ENCODE peak calls at places on chromosomes 4 and X, in nine cellular contexts. O is tibial nerve, R is right lobe of liver, F is endodermal cell, B is astrocyte, A is uterus, U is dorsolateral prefrontal cortex, W is fibroblast of lung, X is transverse colon. G is an unnamed sample.

GRCh38 chrX:155745792-155746191 is 133.0 kb upstream of the TMLHE start:
- DNase-seq in O (no peak), R (no peak), F (no peak), B (no peak), A (peak; percentile 14), U (no peak), W (peak; percentile 35), X (peak; percentile 66), G (peak; percentile 61)

GRCh38 chrX:103157511-103158316 is 57.2 kb upstream of the BEX4 start:
- DNase-seq in O (no peak), R (no peak), F (peak; percentile 62), B (peak; percentile 18), A (no peak), U (no peak), W (peak; percentile 56), X (no peak), G (peak; percentile 46)

GRCh38 chr4:81723044-81723884 is 251.6 kb upstream of the RASGEF1B start:
- DNase-seq in O (no peak), R (no peak), F (no peak), B (no peak), A (no peak), U (no peak), W (no peak), X (no peak), G (no peak)

GRCh38 chr4:74934016-74934821 is 1.3 kb downstream of the PARM1 start:
- DNase-seq in O (no peak), R (peak; percentile 55), F (peak; percentile 75), B (peak; percentile 9), A (peak; percentile 35), U (peak; percentile 30), W (peak; percentile 47), X (peak; percentile 54), G (peak; percentile 67)

GRCh38 chr4:116005037-116005805 is 891.8 kb upstream of the NDST4 start:
- DNase-seq in O (no peak), R (no peak), F (no peak), B (no peak), A (no peak), U (no peak), W (peak; percentile 3), X (no peak), G (no peak)

GRCh38 chr4:14607578-14607977 is 394.7 kb upstream of the CPEB2 start:
- DNase-seq in O (no peak), R (no peak), F (no peak), B (no peak), A (no peak), U (no peak), W (peak; percentile 80), X (no peak), G (no peak)

GRCh38 chr4:123559955-123560669 is 163.5 kb downstream of the SPRY1 start:
- DNase-seq in O (no peak), R (no peak), F (no peak), B (peak; percentile 62), A (no peak), U (no peak), W (peak; percentile 45), X (no peak), G (no peak)

GRCh38 chrX:110173192-110174175 is 144.4 kb downstream of the AMMECR1 start:
- DNase-seq in O (no peak), R (no peak), F (peak; percentile 40), B (no peak), A (no peak), U (no peak), W (peak; percentile 18), X (no peak), G (peak; percentile 33)

GRCh38 chrX:677376-677775 is 46.8 kb downstream of the SHOX start:
- DNase-seq in O (no peak), R (no peak), F (no peak), B (no peak), A (no peak), U (no peak), W (no peak), X (no peak), G (no peak)

GRCh38 chrX:680062-680461 is 49.5 kb downstream of the SHOX start:
- DNase-seq in O (no peak), R (no peak), F (no peak), B (no peak), A (no peak), U (no peak), W (no peak), X (no peak), G (no peak)

GRCh38 chrX:681989-682388 is 51.4 kb downstream of the SHOX start:
- DNase-seq in O (no peak), R (no peak), F (no peak), B (no peak), A (no peak), U (no peak), W (no peak), X (no peak), G (no peak)

GRCh38 chrX:675896-676295 is 45.3 kb downstream of the SHOX start:
- DNase-seq in O (no peak), R (no peak), F (peak; percentile 75), B (no peak), A (no peak), U (no peak), W (no peak), X (no peak), G (no peak)

DNA sequence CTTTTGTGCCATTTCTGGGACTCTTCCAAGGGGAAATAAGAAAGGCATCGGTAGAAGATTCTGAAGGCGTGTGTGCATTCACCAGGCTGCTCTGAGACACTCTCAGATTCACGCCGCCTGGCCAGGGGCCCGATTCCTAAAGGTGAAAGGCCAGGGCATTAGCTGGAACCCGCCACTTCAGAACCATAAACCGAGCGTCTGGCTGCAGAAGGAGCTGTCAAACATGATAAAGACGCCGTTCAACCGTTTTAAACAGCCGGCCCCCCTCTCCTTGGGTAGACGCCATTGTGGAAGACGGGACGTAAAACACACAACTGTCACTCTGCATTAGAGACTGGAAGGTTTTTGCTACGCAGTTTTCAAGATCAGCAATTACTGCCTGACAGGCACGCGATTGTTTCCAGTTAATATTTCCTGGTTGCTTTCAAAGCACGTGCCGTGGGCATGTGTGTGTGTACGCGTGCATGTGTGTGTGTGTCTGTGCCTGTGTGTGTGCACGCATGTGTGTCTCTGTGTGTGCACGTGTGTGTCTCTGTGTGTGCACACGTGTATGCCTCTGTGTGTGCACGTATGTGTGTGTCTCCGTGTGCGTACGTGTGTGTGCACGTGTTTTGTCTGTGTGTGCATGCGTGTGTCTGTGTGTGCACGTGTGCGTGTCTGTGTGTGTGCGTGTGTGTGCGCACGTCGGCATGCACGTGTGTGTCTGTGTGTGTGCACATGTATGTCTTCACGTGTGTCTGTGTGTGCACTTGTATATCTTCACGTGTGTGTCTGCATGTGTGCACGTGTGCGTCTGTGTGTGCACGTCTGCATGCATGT is 48.8 kb downstream of the SHOX start:
- DNase-seq in O (no peak), R (no peak), F (no peak), B (no peak), A (no peak), U (no peak), W (no peak), X (no peak), G (no peak)
- TF ChIP-seq CTCF in O (no peak), R (no peak), F (no peak), B (no peak), A (no peak), U (no peak), W (no peak), X (no peak), G (no peak)

DNA sequence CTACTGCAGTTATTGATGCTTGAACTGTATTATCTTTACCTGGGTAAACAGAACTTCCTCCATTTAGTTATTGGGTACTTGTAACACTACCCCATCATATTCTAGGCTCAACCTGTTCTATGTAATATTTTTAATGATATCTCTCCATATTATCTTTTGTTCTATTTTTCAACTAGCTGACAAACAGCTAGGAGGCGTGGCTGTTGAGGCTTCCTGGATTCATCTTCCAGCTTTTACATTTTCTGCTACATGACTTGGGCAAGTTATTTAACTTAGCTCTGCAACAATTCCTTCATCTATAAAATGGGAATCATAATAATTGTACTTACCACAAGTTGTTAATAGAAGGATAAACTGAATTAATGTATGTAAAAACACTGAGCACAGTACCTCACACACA is 349.3 kb downstream of the PTTG2 start:
- DNase-seq in O (no peak), R (no peak), F (no peak), B (no peak), A (no peak), U (no peak), W (no peak), X (no peak), G (no peak)
- H3K27ac ChIP-seq in O (no peak overlapping the region), R (no peak overlapping the region), F (no peak overlapping the region), B (no peak overlapping the region), A (no peak overlapping the region), U (peak overlapping the region; percentile 97), W (no peak overlapping the region), X (no peak overlapping the region), G (no peak overlapping the region)

DNA sequence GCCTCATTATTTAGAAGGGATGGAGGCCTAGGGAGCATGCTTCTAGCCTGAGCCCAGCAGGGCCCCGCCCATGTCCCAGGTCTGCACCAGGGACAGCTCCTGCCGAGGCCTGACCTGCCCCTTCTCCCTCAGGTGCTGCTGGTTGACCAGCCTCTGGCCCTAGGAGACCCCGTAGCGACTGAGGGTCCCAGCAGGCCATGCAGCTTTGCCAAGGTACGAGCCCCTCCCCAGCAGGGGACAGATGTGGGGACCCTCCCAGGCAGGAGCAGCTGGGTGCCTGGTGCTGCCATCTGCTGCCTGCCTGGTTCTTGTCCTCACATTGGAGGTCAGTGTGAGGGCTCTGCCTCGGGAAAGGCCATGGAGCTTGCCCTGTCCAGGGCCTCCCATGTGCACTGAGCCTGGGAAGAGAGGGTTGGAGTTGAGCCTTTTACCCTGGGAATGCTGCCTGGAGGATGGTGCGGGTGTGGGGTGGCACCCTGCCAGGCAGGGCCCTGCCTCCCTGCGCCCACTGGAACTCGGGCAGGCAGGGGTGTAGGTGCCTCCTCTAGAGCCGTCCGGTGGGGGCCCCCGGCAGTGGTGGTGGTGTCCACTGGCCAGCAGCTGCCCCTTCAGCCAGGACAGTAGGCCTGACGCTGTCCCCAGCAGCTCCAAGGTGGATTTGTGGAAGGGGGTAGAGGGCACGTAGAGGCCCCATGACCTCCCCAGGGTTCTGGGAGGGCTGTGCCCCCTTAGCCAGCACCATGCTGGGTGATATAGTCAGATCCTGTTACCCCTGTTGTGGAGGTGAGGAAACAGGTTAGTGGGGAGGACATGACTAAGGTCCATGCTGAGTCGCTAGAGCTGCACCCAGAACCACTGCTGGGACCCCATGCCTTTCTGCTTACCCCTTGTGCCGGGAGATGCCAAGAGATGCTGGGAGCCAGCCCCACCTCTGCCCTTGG is 2.2 kb upstream of the MSANTD1 start:
- DNase-seq in O (no peak), R (no peak), F (no peak), B (no peak), A (no peak), U (no peak), W (no peak), X (no peak), G (no peak)
- TF ChIP-seq CTCF in O (no peak), R (peak; percentile 15), F (peak; percentile 40), B (no peak), A (no peak), U (no peak), W (peak; percentile 8), X (no peak), G (no peak)

GRCh38 chr4:183986645-183987528 is 81.8 kb downstream of the STOX2 start:
- DNase-seq in O (no peak), R (no peak), F (peak; percentile 59), B (no peak), A (no peak), U (no peak), W (no peak), X (no peak), G (no peak)

GRCh38 chr4:183988874-183989273 is 83.8 kb downstream of the STOX2 start:
- DNase-seq in O (no peak), R (no peak), F (no peak), B (no peak), A (no peak), U (no peak), W (no peak), X (no peak), G (no peak)

GRCh38 chr4:183987529-183987946 is 82.4 kb downstream of the STOX2 start:
- DNase-seq in O (peak; percentile 25), R (no peak), F (peak; percentile 76), B (peak; percentile 85), A (peak; percentile 64), U (peak; percentile 73), W (peak; percentile 87), X (peak; percentile 66), G (peak; percentile 73)

GRCh38 chr4:183987987-183988392 is 82.9 kb downstream of the STOX2 start:
- DNase-seq in O (peak; percentile 40), R (no peak), F (peak; percentile 79), B (peak; percentile 95), A (peak; percentile 77), U (peak; percentile 91), W (peak; percentile 92), X (peak; percentile 61), G (peak; percentile 86)

GRCh38 chr4:183984561-183984960 is 79.5 kb downstream of the STOX2 start:
- DNase-seq in O (no peak), R (no peak), F (no peak), B (no peak), A (no peak), U (peak; percentile 56), W (no peak), X (no peak), G (peak; percentile 55)
- H3K27ac ChIP-seq in O (no peak overlapping the region), R (no peak overlapping the region), F (no peak overlapping the region), B (no peak overlapping the region), A (no peak overlapping the region), U (peak overlapping the region; percentile 31), W (no peak overlapping the region), X (no peak overlapping the region), G (no peak overlapping the region)